ENCODE peak calls at places on chromosome 5, in seven cellular contexts. E is tibial artery, R is ascending aorta, L is heart left ventricle, S is thoracic aorta, V is IMR-90, P is upper lobe of right lung. M is an unnamed sample.
A peak's percentile ranks its signal among the peaks of the same experiment; 100 is the strongest.

GRCh38 chr5:149049371-149049781 is 13.5 kb downstream of the SH3TC2 start:
- DNase-seq in V (no peak), S (no peak), E (no peak), L (no peak), P (no peak), R (no peak), M (no peak)

GRCh38 chr5:149697001-149697400 is 33.1 kb upstream of the PPARGC1B start:
- DNase-seq in E (no peak), S (no peak), R (no peak), P (no peak), V (peak; percentile 13), L (no peak), M (no peak)

GRCh38 chr5:168198359-168198758 is 93.1 kb upstream of the WWC1 start:
- DNase-seq in R (no peak), L (no peak), S (no peak), E (no peak), V (no peak), P (no peak), M (no peak)

GRCh38 chr5:133680830-133681555 is 68.7 kb upstream of the FSTL4 start:
- DNase-seq in S (no peak), V (no peak), P (no peak), L (no peak), E (peak; percentile 47), R (peak; percentile 31), M (no peak)

GRCh38 chr5:149605998-149606721 is 24.9 kb downstream of the ARHGEF37 start:
- DNase-seq in E (no peak), R (no peak), L (no peak), S (no peak), V (peak; percentile 82), P (no peak), M (no peak)

GRCh38 chr5:163534476-163535172 is 29.2 kb downstream of the MAT2B start:
- DNase-seq in S (no peak), R (no peak), E (no peak), L (no peak), P (no peak), V (no peak), M (peak; percentile 55)

GRCh38 chr5:126866837-126867236 is 89.9 kb downstream of the LMNB1 start:
- DNase-seq in L (no peak), R (no peak), E (no peak), S (no peak), P (no peak), V (no peak), M (no peak)

GRCh38 chr5:154320690-154321089 is 125.1 kb upstream of the SAP30L start:
- DNase-seq in P (no peak), L (no peak), R (no peak), E (no peak), V (peak; percentile 18), S (no peak), M (no peak)

GRCh38 chr5:20231040-20231439 is 243.0 kb upstream of the CDH18 start:
- DNase-seq in V (peak; percentile 0), E (no peak), L (no peak), S (no peak), R (no peak), P (no peak), M (no peak)

GRCh38 chr5:110085826-110086225 is 396.1 kb downstream of the MAN2A1 start:
- DNase-seq in L (no peak), E (no peak), V (no peak), P (no peak), R (no peak), S (no peak), M (no peak)

GRCh38 chr5:39811381-39811780 is 386.6 kb upstream of the DAB2 start:
- DNase-seq in R (no peak), L (no peak), P (no peak), E (no peak), S (no peak), V (no peak), M (no peak)

GRCh38 chr5:139482050-139482889 is at the start of gene STING1:
- DNase-seq in R (peak; percentile 93), S (peak; percentile 64), L (peak; percentile 86), V (peak; percentile 98), P (peak; percentile 90), E (peak; percentile 87), M (no peak)

GRCh38 chr5:179328291-179328690 is 17.0 kb downstream of the ADAMTS2 start:
- DNase-seq in V (no peak), E (peak; percentile 52), L (peak; percentile 14), S (no peak), R (no peak), P (no peak), M (no peak)

GRCh38 chr5:176596689-176597416 is 13.1 kb downstream of the GPRIN1 start:
- DNase-seq in P (no peak), L (no peak), R (no peak), S (no peak), V (no peak), E (no peak), M (no peak)

GRCh38 chr5:106522296-106522695 is 1148.4 kb downstream of the EFNA5 start:
- DNase-seq in V (no peak), S (no peak), E (no peak), P (no peak), R (no peak), L (no peak), M (no peak)

GRCh38 chr5:145943674-145944121 is 7.3 kb downstream of the SH3RF2 start:
- DNase-seq in E (no peak), L (no peak), V (peak; percentile 25), S (no peak), P (no peak), R (no peak), M (no peak)

GRCh38 chr5:180704362-180704761 is 35.5 kb downstream of the OR2Y1 start:
- DNase-seq in P (no peak), V (peak; percentile 7), L (no peak), S (no peak), R (no peak), E (no peak), M (no peak)

GRCh38 chr5:129400395-129400983 is 59.6 kb upstream of the ADAMTS19 start:
- DNase-seq in P (no peak), L (no peak), R (no peak), V (no peak), S (no peak), E (no peak), M (no peak)

GRCh38 chr5:52981507-52981906 is 7.6 kb upstream of the ITGA2 start:
- DNase-seq in R (no peak), L (no peak), V (no peak), E (no peak), S (no peak), P (no peak), M (no peak)

GRCh38 chr5:180161420-180162303 is 47.3 kb downstream of the RASGEF1C start:
- DNase-seq in R (no peak), S (no peak), L (no peak), P (no peak), V (no peak), E (peak; percentile 59), M (no peak)

GRCh38 chr5:62587737-62588136 is 9.1 kb downstream of the LRRC70 start:
- DNase-seq in P (no peak), S (no peak), R (no peak), V (no peak), L (no peak), E (no peak), M (no peak)

GRCh38 chr5:144698454-144698853 is 527.8 kb downstream of the KCTD16 start:
- DNase-seq in R (no peak), E (no peak), P (no peak), S (no peak), V (peak; percentile 24), L (no peak), M (no peak)

GRCh38 chr5:10145922-10146321 is 103.8 kb downstream of the ATPSCKMT start:
- DNase-seq in L (no peak), P (no peak), S (no peak), E (no peak), V (peak; percentile 66), R (no peak), M (no peak)

GRCh38 chr5:150377964-150378694 is 20.6 kb downstream of the TCOF1 start:
- DNase-seq in L (no peak), P (no peak), V (peak; percentile 99), R (no peak), E (no peak), S (no peak), M (no peak)

GRCh38 chr5:80934751-80935150 is 25.4 kb upstream of the RASGRF2 start:
- DNase-seq in P (no peak), R (no peak), V (no peak), E (no peak), L (no peak), S (no peak), M (no peak)

GRCh38 chr5:867300-867699 is 16.5 kb upstream of the ZDHHC11 start:
- DNase-seq in L (peak; percentile 44), P (no peak), V (no peak), S (no peak), E (no peak), R (no peak), M (no peak)

GRCh38 chr5:865771-866170 is 15.0 kb upstream of the ZDHHC11 start:
- DNase-seq in L (peak; percentile 32), R (no peak), V (no peak), E (no peak), P (no peak), S (no peak), M (no peak)

GRCh38 chr5:863244-863805 is 12.5 kb upstream of the ZDHHC11 start:
- DNase-seq in E (no peak), L (no peak), P (no peak), S (no peak), V (no peak), R (no peak), M (no peak)

GRCh38 chr5:864492-865167 is 13.8 kb upstream of the ZDHHC11 start:
- DNase-seq in S (no peak), R (no peak), V (peak; percentile 27), L (peak; percentile 40), E (no peak), P (no peak), M (no peak)

GRCh38 chr5:865168-865521 is 14.4 kb upstream of the ZDHHC11 start:
- DNase-seq in L (peak; percentile 46), P (no peak), S (no peak), V (no peak), E (no peak), R (no peak), M (no peak)
- H3K36me3 ChIP-seq in L (peaks cover 81% of the 10 kb centered on the region), P (peaks cover 65% of the 10 kb centered on the region), S (peaks cover 54% of the 10 kb centered on the region), V (peaks cover 61% of the 10 kb centered on the region), E (peaks cover 92% of the 10 kb centered on the region), R (peaks cover 71% of the 10 kb centered on the region), M (peaks cover 48% of the 10 kb centered on the region)

GRCh38 chr5:28190011-28190410 is 1151.6 kb upstream of the CDH9 start:
- DNase-seq in V (no peak), S (no peak), E (no peak), R (no peak), L (no peak), P (no peak), M (no peak)
- H3K27ac ChIP-seq in V (no peak overlapping the region), S (no peak overlapping the region), E (no peak overlapping the region), R (no peak overlapping the region), L (no peak overlapping the region), P (no peak overlapping the region), M (no peak overlapping the region)

DNA sequence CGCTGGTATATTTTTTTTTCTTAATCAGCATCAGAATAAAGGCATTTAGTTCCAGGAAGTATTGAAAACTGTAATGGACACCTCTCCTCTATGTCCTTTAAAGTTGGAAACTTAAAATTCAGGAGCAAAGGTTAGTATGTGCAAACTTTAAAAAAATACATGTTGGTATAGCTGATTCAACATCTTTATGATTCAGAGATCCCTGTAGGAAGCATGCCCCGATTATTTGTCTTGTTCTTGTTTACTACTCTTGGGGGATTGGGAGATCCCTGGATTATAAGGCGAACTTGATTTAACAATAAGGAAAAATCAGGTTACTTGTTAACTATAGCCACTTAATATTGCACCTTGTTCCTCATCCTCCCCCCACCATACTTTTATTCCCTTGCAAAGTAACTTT is 1.7 kb downstream of the F2RL1 start:
- DNase-seq in E (no peak), V (no peak), S (no peak), L (no peak), R (no peak), P (no peak), M (no peak)
- H3K4me3 ChIP-seq in E (no peak overlapping the region), V (no peak overlapping the region), S (no peak overlapping the region), L (peak overlapping the region; percentile 52), R (peak overlapping the region; percentile 71), P (peak overlapping the region; percentile 65), M (no peak overlapping the region)

GRCh38 chr5:175513726-175514125 is 35.4 kb downstream of the SFXN1 start:
- DNase-seq in P (no peak), S (no peak), R (no peak), V (no peak), L (no peak), E (no peak), M (no peak)
- H3K36me3 ChIP-seq in P (peaks cover 91% of the 10 kb centered on the region), S (peaks cover 46% of the 10 kb centered on the region), R (peaks cover 50% of the 10 kb centered on the region), V (peaks cover 45% of the 10 kb centered on the region), L (peaks cover 98% of the 10 kb centered on the region), E (peaks cover 97% of the 10 kb centered on the region), M (peaks cover 16% of the 10 kb centered on the region)

M was measured in iPS DF 6.9.